ENCODE peak calls at places on chromosome 3, in six cellular contexts. D is stimulated activated CD4-positive, alpha-beta T cell treated with anti-CD3 and anti-CD28 coated beads, Interleukin-2, amount 100 ng/mL, for 48 hours; Q is DMS53; C is heart left ventricle; J is stomach; G is GM04503. W is an unnamed sample.

GRCh38 chr3:10292505-10293419 is at the start of gene GHRL:
- DNase-seq in D (no peak), Q (no peak), C (peak; percentile 30), J (peak; percentile 43), G (no peak), W (peak; percentile 33)

GRCh38 chr3:5330152-5330810 is 142.8 kb downstream of the EDEM1 start:
- DNase-seq in D (peak; percentile 2), Q (peak; percentile 1), C (no peak), J (no peak), G (no peak), W (no peak)

GRCh38 chr3:57446318-57446841 is 97.8 kb downstream of the DNAH12 start:
- DNase-seq in D (no peak), Q (no peak), C (no peak), J (no peak), G (no peak), W (peak; percentile 41)

GRCh38 chr3:133712017-133712416 is 34.2 kb upstream of the TF start:
- DNase-seq in D (no peak), Q (no peak), C (no peak), J (no peak), G (no peak), W (no peak)

GRCh38 chr3:20235796-20236195 is 49.8 kb upstream of the SGO1 start:
- DNase-seq in D (no peak), Q (no peak), C (no peak), J (no peak), G (no peak), W (no peak)

GRCh38 chr3:47433796-47434195 is 41.9 kb downstream of the SCAP start:
- DNase-seq in D (no peak), Q (peak; percentile 50), C (no peak), J (no peak), G (no peak), W (no peak)

GRCh38 chr3:2420919-2421318 is 322.3 kb downstream of the CNTN4 start:
- DNase-seq in D (no peak), Q (no peak), C (no peak), J (no peak), G (no peak), W (no peak)

GRCh38 chr3:116927918-116928317 is 218.3 kb downstream of the TUSC7 start:
- DNase-seq in D (no peak), Q (no peak), C (no peak), J (no peak), G (no peak), W (no peak)

GRCh38 chr3:128424508-128425069 is 42.1 kb downstream of the DNAJB8 start:
- DNase-seq in D (no peak), Q (no peak), C (no peak), J (no peak), G (peak; percentile 71), W (no peak)

GRCh38 chr3:194773216-194773615 is 87.5 kb downstream of the FAM43A start:
- DNase-seq in D (no peak), Q (no peak), C (peak; percentile 65), J (no peak), G (no peak), W (no peak)

GRCh38 chr3:9250236-9250635 is 790 bp upstream of the SRGAP3 start:
- DNase-seq in D (no peak), Q (no peak), C (no peak), J (no peak), G (no peak), W (no peak)

GRCh38 chr3:12339701-12340480 is 51.0 kb downstream of the PPARG start:
- DNase-seq in D (no peak), Q (no peak), C (no peak), J (no peak), G (no peak), W (no peak)

GRCh38 chr3:37934631-37935289 is 55.8 kb upstream of the VILL start:
- DNase-seq in D (no peak), Q (peak; percentile 1), C (no peak), J (no peak), G (no peak), W (no peak)

GRCh38 chr3:99023590-99024192 is 122.2 kb upstream of the DCBLD2 start:
- DNase-seq in D (no peak), Q (peak; percentile 45), C (no peak), J (no peak), G (peak; percentile 10), W (no peak)

GRCh38 chr3:195855471-195856409 is 44.0 kb upstream of the MUC4 start:
- DNase-seq in D (no peak), Q (peak; percentile 43), C (no peak), J (no peak), G (no peak), W (no peak)

GRCh38 chr3:11820540-11821041 is 26.1 kb downstream of the TAMM41 start:
- DNase-seq in D (peak; percentile 7), Q (no peak), C (no peak), J (peak; percentile 37), G (no peak), W (no peak)

GRCh38 chr3:194101592-194102432 is 34.1 kb upstream of the HES1 start:
- DNase-seq in D (no peak), Q (peak; percentile 74), C (no peak), J (peak; percentile 58), G (no peak), W (peak; percentile 68)